ENCODE peak calls at places on chromosomes 11 and 22, in seven cellular contexts. E, A, W, V, M, G and Z are unnamed samples. For H3K9me3, the result is how much of the 10 kb centered on the place peaks cover.

GRCh38 chr11:69495441-69496201 is 14.2 kb downstream of the LINC01488 start:
- DNase-seq in E (no peak), A (no peak), W (no peak), V (no peak), M (no peak), G (no peak), Z (no peak)

GRCh38 chr22:19806213-19807160 is 45.9 kb downstream of the TBX1 start:
- DNase-seq in E (no peak), A (peak), W (peak), V (peak), M (no peak), G (peak), Z (peak)

GRCh38 chr22:38970548-38970947 is 11.6 kb upstream of the APOBEC3B start:
- DNase-seq in E (no peak), A (no peak), W (no peak), V (no peak), M (no peak), G (no peak), Z (no peak)

GRCh38 chr22:34812631-34813030 is 253.3 kb upstream of the ISX start:
- DNase-seq in E (no peak), A (no peak), W (no peak), V (no peak), M (no peak), G (no peak), Z (no peak)

GRCh38 chr11:17498058-17498457 is 21.4 kb upstream of the ABCC8 start:
- DNase-seq in E (peak), A (peak), W (no peak), V (no peak), M (no peak), G (no peak), Z (no peak)

GRCh38 chr11:45383229-45383628 is 97.1 kb upstream of the SYT13 start:
- DNase-seq in E (no peak), A (no peak), W (no peak), V (no peak), M (no peak), G (no peak), Z (no peak)

GRCh38 chr11:117228091-117228490 is 3.8 kb downstream of the PCSK7 start:
- DNase-seq in E (no peak), A (no peak), W (no peak), V (no peak), M (no peak), G (no peak), Z (no peak)

GRCh38 chr11:111932605-111932938 is 4.6 kb upstream of the DIXDC1 start:
- DNase-seq in E (no peak), A (no peak), W (no peak), V (no peak), M (peak), G (no peak), Z (no peak)

GRCh38 chr11:45737056-45737455 is 67.9 kb upstream of the SLC35C1 start:
- DNase-seq in E (no peak), A (no peak), W (no peak), V (no peak), M (no peak), G (no peak), Z (no peak)

DNA sequence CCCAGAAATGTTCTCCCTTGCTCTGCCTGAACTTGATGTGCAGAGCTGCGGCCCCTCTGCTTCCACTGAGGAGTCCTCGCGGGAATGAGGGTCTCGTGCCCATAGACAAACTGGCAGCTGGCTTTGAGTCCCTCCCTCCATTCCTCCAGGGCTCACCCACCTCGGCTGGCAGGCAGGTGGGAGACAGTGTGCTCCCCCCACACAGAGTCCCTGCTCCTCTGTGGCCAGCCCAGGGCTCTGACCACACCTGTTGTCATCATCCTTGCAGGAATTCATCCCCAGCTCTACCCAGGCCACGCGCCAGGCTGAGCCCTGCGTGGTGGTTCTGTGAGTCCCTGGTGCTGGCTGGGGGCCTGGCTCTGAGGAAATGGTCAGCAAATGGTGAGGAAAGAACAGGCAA is 521.9 kb downstream of the TBC1D22A start:
- DNase-seq in E (no peak), A (no peak), W (no peak), V (no peak), M (no peak), G (no peak), Z (no peak)
- H3K9me3 ChIP-seq in E (half or more), A (under half), W (under half), V (under half), M (under half), G (under half), Z (under half)

DNA sequence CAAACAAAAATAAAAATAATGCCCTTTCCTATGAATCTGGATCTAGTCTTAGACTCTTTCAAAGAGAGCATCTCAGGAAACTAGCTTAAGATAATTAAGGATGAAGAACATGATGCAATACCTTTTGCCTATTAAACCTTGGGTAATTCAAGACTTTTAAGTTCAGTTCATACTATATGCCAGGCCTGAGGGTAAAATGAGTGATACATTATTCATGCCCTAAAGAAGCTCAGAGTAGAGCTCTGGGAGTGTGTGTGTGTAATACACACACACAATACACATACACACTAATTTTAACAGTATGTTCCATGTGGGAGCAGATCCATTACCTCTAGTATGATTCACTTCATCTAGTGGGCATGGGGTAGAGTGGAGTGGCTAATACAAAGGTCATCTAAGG is 651.4 kb upstream of the CHORDC1 start:
- DNase-seq in E (no peak), A (no peak), W (peak), V (no peak), M (no peak), G (no peak), Z (no peak)
- H3K9me3 ChIP-seq in E (under half), A (under half), W (under half), V (under half), M (under half), G (under half), Z (under half)

GRCh38 chr11:134662629-134663360 is 250.8 kb upstream of the B3GAT1 start:
- DNase-seq in E (no peak), A (no peak), W (no peak), V (peak), M (no peak), G (no peak), Z (no peak)

GRCh38 chr11:134661660-134662059 is 249.6 kb upstream of the B3GAT1 start:
- DNase-seq in E (no peak), A (no peak), W (no peak), V (peak), M (no peak), G (no peak), Z (no peak)

GRCh38 chr11:134658481-134659080 is 246.5 kb upstream of the B3GAT1 start:
- DNase-seq in E (no peak), A (no peak), W (no peak), V (peak), M (no peak), G (no peak), Z (no peak)

GRCh38 chr11:134659882-134660281 is 247.8 kb upstream of the B3GAT1 start:
- DNase-seq in E (peak), A (no peak), W (no peak), V (peak), M (no peak), G (no peak), Z (no peak)

DNA sequence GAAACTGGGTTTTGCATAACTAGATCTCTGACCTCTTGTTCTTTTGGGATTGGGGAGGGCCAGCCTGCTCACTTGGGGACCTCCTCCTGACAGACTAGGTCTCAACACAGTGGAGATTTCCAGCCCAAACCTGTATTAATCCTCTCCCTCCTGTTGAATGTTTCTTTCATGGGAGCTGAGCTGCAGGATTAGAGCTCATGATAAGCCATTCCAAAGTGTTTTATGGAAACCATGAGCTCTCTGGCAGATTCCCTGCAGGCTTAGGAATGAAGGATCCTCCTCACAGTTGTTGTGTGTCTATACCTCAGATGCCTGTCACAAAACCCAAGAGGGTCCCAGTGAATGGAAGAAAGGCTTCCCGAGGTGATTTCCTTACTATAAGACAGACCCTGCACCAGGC is 248.4 kb upstream of the B3GAT1 start:
- DNase-seq in E (no peak), A (no peak), W (no peak), V (peak), M (no peak), G (no peak), Z (no peak)
- H3K9me3 ChIP-seq in E (under half), A (under half), W (under half), V (under half), M (under half), G (under half), Z (under half)

GRCh38 chr11:100434821-100435641 is 252.1 kb upstream of the ARHGAP42 start:
- DNase-seq in E (peak), A (no peak), W (peak), V (no peak), M (no peak), G (no peak), Z (no peak)
- H3K9me3 ChIP-seq in E (under half), A (under half), W (under half), V (under half), M (under half), G (under half), Z (under half)

GRCh38 chr22:47389201-47389600 is 626.8 kb downstream of the TBC1D22A start:
- DNase-seq in E (no peak), A (no peak), W (no peak), V (no peak), M (no peak), G (no peak), Z (no peak)
- H3K9me3 ChIP-seq in E (half or more), A (under half), W (under half), V (under half), M (under half), G (under half), Z (under half)

GRCh38 chr11:306645-307371 is 808 bp upstream of the IFITM2 start:
- DNase-seq in E (no peak), A (no peak), W (no peak), V (no peak), M (no peak), G (no peak), Z (no peak)

GRCh38 chr11:313304-313786 is 495 bp upstream of the IFITM1 start:
- DNase-seq in E (no peak), A (no peak), W (no peak), V (no peak), M (no peak), G (no peak), Z (no peak)

GRCh38 chr11:312092-312816 is 1.6 kb upstream of the IFITM1 start:
- DNase-seq in E (no peak), A (no peak), W (no peak), V (no peak), M (no peak), G (no peak), Z (no peak)

GRCh38 chr11:305834-306211 is 1.8 kb upstream of the IFITM2 start:
- DNase-seq in E (no peak), A (no peak), W (no peak), V (no peak), M (no peak), G (no peak), Z (no peak)

GRCh38 chr11:309558-309855 is 1.9 kb downstream of the IFITM2 start:
- DNase-seq in E (no peak), A (no peak), W (no peak), V (no peak), M (no peak), G (no peak), Z (no peak)
- H3K9me3 ChIP-seq in E (under half), A (under half), W (under half), V (under half), M (under half), G (under half), Z (under half)